ENCODE peak calls at places on chromosomes 6 and 20, in four cellular contexts. W is CD8-positive, alpha-beta memory T cell; A is left lung; G is GM23248. R is an unnamed sample.

GRCh38 chr6:24972551-24972950 is 36.8 kb upstream of the RIPOR2 start:
- DNase-seq in W (no peak), A (no peak), G (no peak), R (no peak)

GRCh38 chr6:40256831-40257230 is 322.6 kb upstream of the MOCS1 start:
- DNase-seq in W (no peak), A (no peak), G (no peak), R (no peak)

GRCh38 chr6:5636210-5637030 is 370.3 kb downstream of the NRN1 start:
- DNase-seq in W (no peak), A (no peak), G (no peak), R (no peak)

GRCh38 chr6:101266063-101266462 is 127.4 kb upstream of the GRIK2 start:
- DNase-seq in W (no peak), A (no peak), G (no peak), R (no peak)

GRCh38 chr6:83976871-83977270 is 56.7 kb upstream of the MRAP2 start:
- DNase-seq in W (no peak), A (peak; percentile 13), G (no peak), R (no peak)

GRCh38 chr6:130620338-130620781 is 206.8 kb upstream of the SMLR1 start:
- DNase-seq in W (no peak), A (no peak), G (peak; percentile 52), R (peak; percentile 30)

GRCh38 chr20:62069741-62070216 is 4.1 kb upstream of the TAF4 start:
- DNase-seq in W (no peak), A (no peak), G (peak; percentile 87), R (no peak)

GRCh38 chr6:32669240-32669639 is 2.8 kb upstream of the HLA-DQB1 start:
- DNase-seq in W (no peak), A (no peak), G (no peak), R (no peak)

GRCh38 chr6:44615621-44616020 is 228.1 kb downstream of the CDC5L start:
- DNase-seq in W (no peak), A (no peak), G (no peak), R (no peak)

GRCh38 chr6:102798631-102799030 is 1405.1 kb downstream of the GRIK2 start:
- DNase-seq in W (no peak), A (no peak), G (no peak), R (no peak)

GRCh38 chr6:165925474-165926156 is 242.0 kb downstream of the TBXT start:
- DNase-seq in W (no peak), A (no peak), G (no peak), R (no peak)

GRCh38 chr6:49966334-49966733 is 2.4 kb upstream of the DEFB114 start:
- DNase-seq in W (no peak), A (no peak), G (no peak), R (no peak)

GRCh38 chr6:170087946-170088348 is 202.9 kb downstream of the DLL1 start:
- DNase-seq in W (peak; percentile 83), A (peak; percentile 83), G (no peak), R (peak; percentile 89)

DNA sequence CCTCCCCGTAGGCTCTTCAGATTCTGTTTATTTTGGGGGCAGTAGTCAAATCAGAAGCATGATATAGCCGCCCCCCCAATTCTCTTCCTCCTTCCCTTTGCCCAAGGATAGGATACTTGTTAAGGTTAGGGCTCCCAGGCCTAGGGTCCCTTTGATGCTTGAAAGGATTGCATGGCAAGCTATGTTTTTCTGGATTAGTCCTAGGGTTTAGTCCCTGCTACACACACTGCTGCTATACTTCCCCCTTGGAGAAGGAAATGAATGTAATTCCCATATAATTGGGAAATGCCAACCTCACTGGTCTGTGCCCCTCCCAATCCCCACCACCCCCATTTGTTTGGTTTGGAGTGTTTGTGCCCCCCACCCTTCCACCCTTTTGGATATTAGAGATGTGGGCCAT is 62.8 kb downstream of the ZFAND3 start:
- DNase-seq in W (no peak), A (no peak), G (no peak), R (no peak)
- H3K4me3 ChIP-seq in W (no peak overlapping the region), A (no peak overlapping the region), G (no peak overlapping the region), R (no peak overlapping the region)

GRCh38 chr6:26330835-26331808 is 33.9 kb upstream of the BTN3A2 start:
- DNase-seq in W (peak; percentile 54), A (no peak), G (peak; percentile 33), R (peak; percentile 75)
- H3K4me3 ChIP-seq in W (peak overlapping the region; percentile 51), A (no peak overlapping the region), G (peak overlapping the region; percentile 59), R (peak overlapping the region; percentile 57)

DNA sequence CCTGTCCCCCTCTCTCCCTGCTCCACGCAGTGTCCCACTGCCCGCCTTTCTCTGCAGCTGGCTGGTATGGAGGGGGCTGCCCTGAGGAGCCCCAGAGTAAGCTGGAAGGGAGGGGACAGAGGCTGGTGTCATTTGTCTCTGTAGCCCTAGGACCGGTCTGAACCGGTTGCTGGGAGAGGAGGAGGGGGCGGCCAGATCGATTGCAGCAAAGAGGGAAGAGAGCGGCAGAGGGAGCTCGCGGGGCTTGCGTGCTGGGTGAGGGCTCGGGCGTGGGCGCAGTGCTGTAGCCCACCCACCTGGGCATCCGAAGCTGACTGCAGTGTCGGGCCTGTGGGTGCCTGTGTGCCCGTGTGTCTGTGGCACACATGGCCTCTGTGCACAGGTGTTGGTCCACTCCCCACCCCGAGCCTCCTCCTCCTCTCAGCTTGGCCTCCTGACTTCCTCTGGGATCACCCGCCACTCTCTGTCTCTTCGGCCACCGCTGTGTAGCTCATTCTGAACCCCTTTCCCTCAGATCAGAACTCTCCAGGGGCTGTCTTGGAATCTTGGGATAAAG is 50.7 kb downstream of the SRC start:
- DNase-seq in W (no peak), A (peak; percentile 63), G (no peak), R (no peak)
- H3K4me3 ChIP-seq in W (no peak overlapping the region), A (no peak overlapping the region), G (no peak overlapping the region), R (no peak overlapping the region)

DNA sequence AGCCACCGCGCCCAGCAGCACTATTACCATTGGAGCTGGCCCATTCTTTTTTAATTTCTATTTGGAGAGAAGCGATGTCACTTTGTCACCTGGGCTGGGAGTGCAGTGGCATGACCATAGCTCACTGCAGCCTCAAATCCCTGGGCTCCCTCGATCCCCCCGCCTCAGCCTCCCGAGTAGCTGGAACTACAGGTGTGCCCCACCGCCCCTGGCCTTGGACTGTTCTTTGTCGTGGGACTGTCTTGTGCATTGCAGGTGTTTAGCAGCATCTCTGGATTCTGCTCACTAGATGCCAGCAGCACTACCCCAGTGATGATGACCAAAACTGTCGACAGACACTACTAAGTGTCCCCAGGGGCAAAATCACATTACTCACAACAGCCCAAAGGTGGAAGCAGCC is 80.3 kb downstream of the PRND start:
- DNase-seq in W (no peak), A (no peak), G (no peak), R (no peak)
- H3K4me3 ChIP-seq in W (no peak overlapping the region), A (no peak overlapping the region), G (no peak overlapping the region), R (no peak overlapping the region)

DNA sequence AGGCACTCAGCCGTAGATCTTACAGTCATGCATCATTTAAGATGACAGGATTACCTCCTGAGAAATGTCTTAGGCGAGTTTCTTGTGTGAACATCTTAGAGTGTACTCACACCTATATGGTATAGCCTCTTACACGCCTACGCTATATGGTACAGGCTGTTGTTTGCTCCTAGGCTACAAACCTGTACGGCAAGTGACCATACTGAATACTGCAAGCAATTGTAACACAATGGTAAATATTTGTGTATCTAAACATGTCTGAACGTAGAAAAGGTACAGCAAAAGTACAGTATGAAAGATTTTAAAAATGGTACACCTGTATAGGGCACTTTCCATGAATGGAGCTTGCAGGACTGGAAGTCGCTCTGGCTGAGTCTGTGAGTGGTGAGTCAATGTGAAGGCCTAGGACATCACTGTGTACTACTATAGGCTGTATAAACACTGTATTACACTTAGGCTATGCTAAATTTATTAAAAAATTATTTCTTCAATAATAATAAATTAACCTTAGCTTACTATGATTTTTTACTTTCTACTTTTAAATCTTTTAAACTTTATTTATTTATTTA is 540 bp upstream of the IL20RA start:
- DNase-seq in W (no peak), A (no peak), G (no peak), R (no peak)
- H3K4me3 ChIP-seq in W (no peak overlapping the region), A (no peak overlapping the region), G (no peak overlapping the region), R (no peak overlapping the region)

GRCh38 chr6:10559492-10560150 is 38.5 kb downstream of the GCNT2 start:
- DNase-seq in W (no peak), A (no peak), G (no peak), R (no peak)
- H3K4me3 ChIP-seq in W (no peak overlapping the region), A (no peak overlapping the region), G (no peak overlapping the region), R (no peak overlapping the region)

GRCh38 chr6:56849876-56850275 is 105.0 kb upstream of the BEND6 start:
- DNase-seq in W (no peak), A (no peak), G (peak; percentile 89), R (no peak)
- H3K4me3 ChIP-seq in W (no peak overlapping the region), A (no peak overlapping the region), G (peak overlapping the region; percentile 87), R (peak overlapping the region; percentile 72)

GRCh38 chr20:31844737-31845299 is 586 bp downstream of the FOXS1 start:
- DNase-seq in W (no peak), A (no peak), G (no peak), R (no peak)
- H3K4me3 ChIP-seq in W (no peak overlapping the region), A (peak overlapping the region; percentile 19), G (no peak overlapping the region), R (no peak overlapping the region)

GRCh38 chr6:161414180-161414579 is 140.3 kb upstream of the AGPAT4 start:
- DNase-seq in W (no peak), A (no peak), G (no peak), R (no peak)

GRCh38 chr6:161414800-161415199 is 140.9 kb upstream of the AGPAT4 start:
- DNase-seq in W (no peak), A (no peak), G (no peak), R (no peak)

GRCh38 chr6:161418458-161418945 is 144.6 kb upstream of the AGPAT4 start:
- DNase-seq in W (no peak), A (no peak), G (peak; percentile 83), R (peak; percentile 22)

GRCh38 chr6:161415302-161415855 is 141.5 kb upstream of the AGPAT4 start:
- DNase-seq in W (no peak), A (no peak), G (no peak), R (no peak)

DNA sequence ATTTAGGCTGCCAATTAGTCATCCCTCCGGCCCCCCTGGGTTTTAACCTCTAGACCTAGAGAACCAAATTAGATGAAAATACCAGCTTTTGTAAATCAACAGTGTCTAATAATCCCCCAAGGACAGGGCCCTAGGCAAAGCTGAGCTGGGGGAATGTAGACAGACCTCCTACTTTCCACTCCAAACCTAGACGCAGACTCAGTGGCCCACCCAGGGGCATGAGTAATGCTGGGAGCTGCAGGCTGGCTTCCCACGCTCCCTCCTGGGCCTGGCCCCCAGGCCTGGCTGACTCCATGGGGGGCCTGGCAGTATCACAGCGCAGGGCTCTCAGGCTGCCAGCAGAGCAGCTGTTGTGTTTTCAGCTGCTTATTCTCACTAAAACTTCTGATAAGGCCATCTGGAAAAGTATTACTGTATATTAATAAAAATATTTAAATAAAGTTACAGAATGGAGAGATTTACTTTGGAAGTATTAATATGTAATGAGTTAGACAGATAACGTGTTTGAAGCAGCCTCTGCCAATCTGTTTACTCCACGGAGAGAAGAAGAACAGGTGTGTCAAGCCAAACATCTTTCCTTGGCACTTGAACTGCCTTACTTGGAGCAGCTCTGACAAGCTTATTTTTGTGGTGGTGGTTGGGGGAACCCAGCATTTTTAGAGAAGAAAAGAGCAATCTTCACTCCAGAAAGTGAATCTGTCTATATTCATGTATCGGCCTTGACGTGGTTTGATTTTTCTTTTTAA is 144.0 kb upstream of the AGPAT4 start:
- DNase-seq in W (no peak), A (no peak), G (peak; percentile 92), R (no peak)
- H3K4me3 ChIP-seq in W (no peak overlapping the region), A (no peak overlapping the region), G (no peak overlapping the region), R (no peak overlapping the region)

GRCh38 chr6:85006362-85006761 is 242.0 kb upstream of the TBX18 start:
- DNase-seq in W (no peak), A (no peak), G (no peak), R (no peak)
- H3K4me3 ChIP-seq in W (no peak overlapping the region), A (no peak overlapping the region), G (no peak overlapping the region), R (no peak overlapping the region)